ENCODE peak calls at places on chromosome 12, in five cellular contexts. R is right atrium auricular region; A is H1; H is left lung; Q is CD8-positive, alpha-beta memory T cell. O is an unnamed sample.
A peak's percentile ranks its signal among the peaks of the same experiment; 100 is the strongest.

GRCh38 chr12:27523305-27523641 is 733 bp upstream of the PPFIBP1 start:
- DNase-seq in R (no peak), A (no peak), H (no peak), Q (no peak), O (no peak)

GRCh38 chr12:113424915-113425823 is 3.0 kb downstream of the SDSL start:
- DNase-seq in R (peak; percentile 73), A (peak; percentile 38), H (peak; percentile 87), Q (peak; percentile 62), O (peak; percentile 58)

GRCh38 chr12:27906658-27907473 is 65.7 kb downstream of the PTHLH start:
- DNase-seq in R (no peak), A (no peak), H (no peak), Q (no peak), O (no peak)

GRCh38 chr12:117356048-117356447 is 5.4 kb downstream of the NOS1 start:
- DNase-seq in R (no peak), A (no peak), H (no peak), Q (no peak), O (no peak)

GRCh38 chr12:121812320-121812871 is 8.6 kb downstream of the SETD1B start:
- DNase-seq in R (no peak), A (no peak), H (peak; percentile 93), Q (no peak), O (no peak)

GRCh38 chr12:54161481-54162437 is 27.0 kb downstream of the SMUG1 start:
- DNase-seq in R (no peak), A (no peak), H (no peak), Q (no peak), O (no peak)

GRCh38 chr12:56040151-56040550 is 1.6 kb upstream of the RPS26 start:
- DNase-seq in R (no peak), A (no peak), H (no peak), Q (no peak), O (no peak)

GRCh38 chr12:107372229-107372658 is 278.9 kb upstream of the CRY1 start:
- DNase-seq in R (no peak), A (no peak), H (no peak), Q (peak; percentile 50), O (no peak)

GRCh38 chr12:7959278-7960063 is 23.5 kb upstream of the SLC2A3 start:
- DNase-seq in R (no peak), A (peak; percentile 74), H (no peak), Q (peak; percentile 62), O (peak; percentile 100)

GRCh38 chr12:51183816-51184215 is 10.9 kb upstream of the TFCP2 start:
- DNase-seq in R (no peak), A (no peak), H (no peak), Q (no peak), O (no peak)

GRCh38 chr12:16606201-16606849 is 363 bp upstream of the LMO3 start:
- DNase-seq in R (no peak), A (no peak), H (peak; percentile 81), Q (no peak), O (peak; percentile 84)

GRCh38 chr12:119241049-119241448 is 62.3 kb downstream of the HSPB8 start:
- DNase-seq in R (no peak), A (no peak), H (no peak), Q (no peak), O (no peak)

GRCh38 chr12:91622981-91623380 is 440.4 kb upstream of the DCN start:
- DNase-seq in R (no peak), A (no peak), H (no peak), Q (no peak), O (no peak)

GRCh38 chr12:49092816-49093406 is 1.7 kb downstream of the DHH start:
- DNase-seq in R (no peak), A (no peak), H (no peak), Q (no peak), O (no peak)
- H3K4me1 ChIP-seq in R (peaks cover 59% of the 10 kb centered on the region), A (peaks cover 23% of the 10 kb centered on the region), H (peaks cover 73% of the 10 kb centered on the region), Q (peaks cover 56% of the 10 kb centered on the region), O (peaks cover 10% of the 10 kb centered on the region)

GRCh38 chr12:79927772-79928474 is 7.0 kb downstream of the PPP1R12A start:
- DNase-seq in R (no peak), A (no peak), H (no peak), Q (peak; percentile 71), O (no peak)
- H3K4me1 ChIP-seq in R (peaks cover 44% of the 10 kb centered on the region), A (no peaks in the 10 kb centered on the region), H (peaks cover 73% of the 10 kb centered on the region), Q (peaks cover 53% of the 10 kb centered on the region), O (no peaks in the 10 kb centered on the region)

GRCh38 chr12:89685363-89685972 is 23.2 kb downstream of the ATP2B1 start:
- DNase-seq in R (no peak), A (no peak), H (no peak), Q (no peak), O (no peak)
- H3K4me1 ChIP-seq in R (no peaks in the 10 kb centered on the region), A (no peaks in the 10 kb centered on the region), H (peaks cover 7% of the 10 kb centered on the region), Q (peaks cover 6% of the 10 kb centered on the region), O (no peaks in the 10 kb centered on the region)

DNA sequence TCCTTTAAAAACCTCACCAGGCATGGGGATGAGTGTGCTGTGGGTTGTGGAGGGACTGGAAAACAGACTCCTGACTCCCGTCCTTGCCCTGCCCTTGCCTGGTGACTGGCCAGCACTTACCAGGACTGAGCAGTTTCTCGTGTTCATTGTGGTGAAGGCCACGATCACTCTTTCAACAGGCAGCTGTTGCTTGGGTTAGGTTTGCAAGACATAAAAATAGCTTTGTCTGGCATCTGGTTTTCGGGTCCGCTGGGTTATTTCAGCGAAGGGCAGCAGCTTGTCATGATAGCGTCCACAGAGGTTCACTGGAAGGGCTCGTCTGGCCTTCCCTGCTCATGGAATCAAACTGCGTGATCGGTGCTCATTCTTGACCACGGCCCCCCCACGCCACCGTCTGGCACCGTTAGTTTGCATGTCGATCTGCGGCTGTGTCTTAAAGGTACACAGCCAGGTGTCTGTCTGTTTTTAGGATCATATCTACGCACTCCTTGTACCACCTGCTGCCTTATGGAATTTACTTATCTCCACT is 15.2 kb downstream of the ACACB start:
- DNase-seq in R (no peak), A (no peak), H (no peak), Q (no peak), O (no peak)
- H3K4me1 ChIP-seq in R (peaks cover 56% of the 10 kb centered on the region), A (no peaks in the 10 kb centered on the region), H (no peaks in the 10 kb centered on the region), Q (no peaks in the 10 kb centered on the region), O (peaks cover 5% of the 10 kb centered on the region)

DNA sequence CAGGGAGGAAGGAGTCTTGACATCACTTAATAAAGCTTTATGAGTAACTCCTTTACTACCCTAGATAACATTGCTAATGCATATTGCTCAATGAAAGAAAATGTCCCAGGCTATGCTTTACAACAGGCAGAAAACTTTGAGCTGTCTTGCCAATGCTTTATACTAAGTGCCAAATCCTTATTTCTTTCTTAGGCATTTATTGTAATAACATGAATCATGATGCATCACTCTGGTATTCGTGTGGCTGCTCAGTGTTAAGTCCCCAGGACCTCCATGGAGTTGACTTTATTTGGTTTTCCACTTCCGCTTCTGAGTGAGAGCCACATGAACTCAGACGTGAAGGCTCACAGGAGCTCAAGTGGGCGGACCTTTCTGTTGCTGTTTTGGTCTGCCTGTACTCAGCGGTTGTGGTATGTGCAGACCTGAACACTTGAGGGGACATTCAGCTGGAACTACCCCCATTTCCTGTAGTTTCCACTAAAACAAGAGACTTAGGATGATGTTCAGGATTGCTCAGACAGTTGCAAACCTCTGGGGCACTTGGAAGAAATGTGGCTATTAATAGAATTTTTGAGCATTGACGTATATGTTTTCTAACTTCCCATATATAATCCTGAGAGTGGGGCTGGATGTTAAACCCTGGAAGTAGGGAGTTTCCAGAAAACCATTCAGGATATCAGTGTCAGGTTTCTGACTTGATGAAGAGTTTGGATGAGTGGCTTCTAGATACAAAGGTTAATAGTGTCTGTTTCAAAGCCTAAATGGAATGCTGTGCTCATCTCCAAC is 258.6 kb downstream of the MSRB3 start:
- DNase-seq in R (peak; percentile 62), A (no peak), H (no peak), Q (no peak), O (no peak)
- H3K4me1 ChIP-seq in R (no peaks in the 10 kb centered on the region), A (no peaks in the 10 kb centered on the region), H (no peaks in the 10 kb centered on the region), Q (no peaks in the 10 kb centered on the region), O (no peaks in the 10 kb centered on the region)

GRCh38 chr12:96205909-96206308 is 11.7 kb downstream of the ELK3 start:
- DNase-seq in R (no peak), A (no peak), H (no peak), Q (no peak), O (no peak)
- H3K4me1 ChIP-seq in R (peaks cover 14% of the 10 kb centered on the region), A (no peaks in the 10 kb centered on the region), H (peaks cover 59% of the 10 kb centered on the region), Q (peaks cover 59% of the 10 kb centered on the region), O (no peaks in the 10 kb centered on the region)

GRCh38 chr12:10716704-10717315 is 6.3 kb downstream of the YBX3 start:
- DNase-seq in R (peak; percentile 96), A (no peak), H (no peak), Q (no peak), O (peak; percentile 73)
- H3K4me1 ChIP-seq in R (peaks cover 58% of the 10 kb centered on the region), A (peaks cover 7% of the 10 kb centered on the region), H (peaks cover 50% of the 10 kb centered on the region), Q (peaks cover 18% of the 10 kb centered on the region), O (peaks cover 3% of the 10 kb centered on the region)

GRCh38 chr12:127148318-127148717 is 1118.7 kb upstream of the TMEM132C start:
- DNase-seq in R (no peak), A (no peak), H (no peak), Q (no peak), O (no peak)

GRCh38 chr12:127147724-127148123 is 1119.2 kb upstream of the TMEM132C start:
- DNase-seq in R (no peak), A (no peak), H (no peak), Q (no peak), O (no peak)

GRCh38 chr12:127149226-127149964 is 1117.6 kb upstream of the TMEM132C start:
- DNase-seq in R (no peak), A (no peak), H (no peak), Q (no peak), O (no peak)

GRCh38 chr12:127150028-127150427 is 1116.9 kb upstream of the TMEM132C start:
- DNase-seq in R (no peak), A (no peak), H (no peak), Q (no peak), O (no peak)

GRCh38 chr12:127150479-127150878 is 1116.5 kb upstream of the TMEM132C start:
- DNase-seq in R (no peak), A (no peak), H (no peak), Q (no peak), O (no peak)
- H3K4me1 ChIP-seq in R (peaks cover 10% of the 10 kb centered on the region), A (peaks cover 9% of the 10 kb centered on the region), H (no peaks in the 10 kb centered on the region), Q (peaks cover 4% of the 10 kb centered on the region), O (peaks cover 6% of the 10 kb centered on the region)

DNA sequence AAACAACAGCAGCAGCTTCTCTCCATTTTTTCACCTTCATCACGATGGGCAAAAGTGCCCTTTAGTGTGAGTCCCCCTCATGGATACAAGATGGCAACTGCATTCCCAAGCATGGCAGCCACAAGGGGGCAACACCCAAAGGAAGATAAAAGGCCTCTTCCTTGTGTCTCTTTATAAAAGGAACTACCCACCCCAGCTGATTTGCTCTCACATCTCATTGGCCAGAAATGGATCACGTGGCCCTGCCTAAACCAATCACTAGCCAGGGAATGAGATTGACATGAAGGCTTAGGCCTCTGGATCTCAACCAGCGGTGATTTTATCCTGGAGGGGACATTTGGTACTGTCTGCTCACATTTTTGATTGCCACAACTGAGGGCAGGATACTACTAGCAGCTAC is 21.9 kb upstream of the IFT81 start:
- DNase-seq in R (no peak), A (peak; percentile 69), H (no peak), Q (no peak), O (peak; percentile 66)
- H3K4me1 ChIP-seq in R (peaks cover 29% of the 10 kb centered on the region), A (no peaks in the 10 kb centered on the region), H (peaks cover 19% of the 10 kb centered on the region), Q (no peaks in the 10 kb centered on the region), O (no peaks in the 10 kb centered on the region)